ENCODE peak calls at places on chromosome 10, in seven cellular contexts. One of them, this sample, is unnamed.
A peak's percentile ranks its signal among the peaks of the same experiment; 100 is the strongest.

GRCh38 chr10:47181057-47181849 is 118.7 kb upstream of the GDF10 start:
- DNase-seq in RWPE1: no peak
- DNase-seq in hypothalamus: no peak
- DNase-seq in stimulated activated CD4-positive, alpha-beta T cell treated with anti-CD3 and anti-CD28 coated beads, Interleukin-1b, Interleukin-23, amount 100 ng/mL, for 1 hour: no peak
- DNase-seq in activated naive CD4-positive, alpha-beta T cell treated with anti-CD3 and anti-CD28 coated beads, Interleukin-2, amount 10 ng/mL, durations not matched to agents 7 days and 5 days: peak; percentile 32
- DNase-seq in AG08396: no peak
- DNase-seq in fibroblast of the conjunctiva: no peak
- DNase-seq in this sample: no peak

GRCh38 chr10:117365612-117366011 is 9.6 kb downstream of the PDZD8 start:
- DNase-seq in stimulated activated CD4-positive, alpha-beta T cell treated with anti-CD3 and anti-CD28 coated beads, Interleukin-1b, Interleukin-23, amount 100 ng/mL, for 1 hour: no peak
- DNase-seq in AG08396: no peak
- DNase-seq in hypothalamus: no peak
- DNase-seq in activated naive CD4-positive, alpha-beta T cell treated with anti-CD3 and anti-CD28 coated beads, Interleukin-2, amount 10 ng/mL, durations not matched to agents 7 days and 5 days: no peak
- DNase-seq in fibroblast of the conjunctiva: no peak
- DNase-seq in RWPE1: no peak
- DNase-seq in this sample: no peak

GRCh38 chr10:118286051-118286838 is 55.9 kb downstream of the FAM204A start:
- DNase-seq in stimulated activated CD4-positive, alpha-beta T cell treated with anti-CD3 and anti-CD28 coated beads, Interleukin-1b, Interleukin-23, amount 100 ng/mL, for 1 hour: no peak
- DNase-seq in fibroblast of the conjunctiva: no peak
- DNase-seq in hypothalamus: no peak
- DNase-seq in activated naive CD4-positive, alpha-beta T cell treated with anti-CD3 and anti-CD28 coated beads, Interleukin-2, amount 10 ng/mL, durations not matched to agents 7 days and 5 days: no peak
- DNase-seq in AG08396: no peak
- DNase-seq in RWPE1: no peak
- DNase-seq in this sample: no peak

GRCh38 chr10:1382711-1383110 is 326.5 kb downstream of the WDR37 start:
- DNase-seq in activated naive CD4-positive, alpha-beta T cell treated with anti-CD3 and anti-CD28 coated beads, Interleukin-2, amount 10 ng/mL, durations not matched to agents 7 days and 5 days: no peak
- DNase-seq in hypothalamus: no peak
- DNase-seq in RWPE1: no peak
- DNase-seq in stimulated activated CD4-positive, alpha-beta T cell treated with anti-CD3 and anti-CD28 coated beads, Interleukin-1b, Interleukin-23, amount 100 ng/mL, for 1 hour: no peak
- DNase-seq in AG08396: no peak
- DNase-seq in fibroblast of the conjunctiva: no peak
- DNase-seq in this sample: no peak

GRCh38 chr10:132264966-132265877 is 42.5 kb downstream of the STK32C start:
- DNase-seq in stimulated activated CD4-positive, alpha-beta T cell treated with anti-CD3 and anti-CD28 coated beads, Interleukin-1b, Interleukin-23, amount 100 ng/mL, for 1 hour: no peak
- DNase-seq in AG08396: peak; percentile 43
- DNase-seq in activated naive CD4-positive, alpha-beta T cell treated with anti-CD3 and anti-CD28 coated beads, Interleukin-2, amount 10 ng/mL, durations not matched to agents 7 days and 5 days: no peak
- DNase-seq in RWPE1: no peak
- DNase-seq in fibroblast of the conjunctiva: no peak
- DNase-seq in hypothalamus: no peak
- DNase-seq in this sample: no peak

GRCh38 chr10:87092356-87092860 is 2.2 kb downstream of the GLUD1 start:
- DNase-seq in fibroblast of the conjunctiva: peak; percentile 55
- DNase-seq in activated naive CD4-positive, alpha-beta T cell treated with anti-CD3 and anti-CD28 coated beads, Interleukin-2, amount 10 ng/mL, durations not matched to agents 7 days and 5 days: no peak
- DNase-seq in RWPE1: no peak
- DNase-seq in stimulated activated CD4-positive, alpha-beta T cell treated with anti-CD3 and anti-CD28 coated beads, Interleukin-1b, Interleukin-23, amount 100 ng/mL, for 1 hour: no peak
- DNase-seq in AG08396: peak; percentile 35
- DNase-seq in hypothalamus: no peak
- DNase-seq in this sample: no peak

GRCh38 chr10:29932991-29933390 is 126.4 kb downstream of the JCAD start:
- DNase-seq in RWPE1: no peak
- DNase-seq in hypothalamus: no peak
- DNase-seq in AG08396: no peak
- DNase-seq in fibroblast of the conjunctiva: no peak
- DNase-seq in stimulated activated CD4-positive, alpha-beta T cell treated with anti-CD3 and anti-CD28 coated beads, Interleukin-1b, Interleukin-23, amount 100 ng/mL, for 1 hour: no peak
- DNase-seq in activated naive CD4-positive, alpha-beta T cell treated with anti-CD3 and anti-CD28 coated beads, Interleukin-2, amount 10 ng/mL, durations not matched to agents 7 days and 5 days: no peak
- DNase-seq in this sample: no peak

GRCh38 chr10:97422921-97423420 is 3.0 kb upstream of the PGAM1 start:
- DNase-seq in stimulated activated CD4-positive, alpha-beta T cell treated with anti-CD3 and anti-CD28 coated beads, Interleukin-1b, Interleukin-23, amount 100 ng/mL, for 1 hour: no peak
- DNase-seq in AG08396: peak; percentile 50
- DNase-seq in activated naive CD4-positive, alpha-beta T cell treated with anti-CD3 and anti-CD28 coated beads, Interleukin-2, amount 10 ng/mL, durations not matched to agents 7 days and 5 days: no peak
- DNase-seq in RWPE1: peak; percentile 44
- DNase-seq in fibroblast of the conjunctiva: peak; percentile 34
- DNase-seq in hypothalamus: no peak
- DNase-seq in this sample: no peak

GRCh38 chr10:50254479-50254878 is 3.2 kb upstream of the ASAH2 start:
- DNase-seq in RWPE1: no peak
- DNase-seq in stimulated activated CD4-positive, alpha-beta T cell treated with anti-CD3 and anti-CD28 coated beads, Interleukin-1b, Interleukin-23, amount 100 ng/mL, for 1 hour: no peak
- DNase-seq in hypothalamus: no peak
- DNase-seq in AG08396: no peak
- DNase-seq in fibroblast of the conjunctiva: no peak
- DNase-seq in activated naive CD4-positive, alpha-beta T cell treated with anti-CD3 and anti-CD28 coated beads, Interleukin-2, amount 10 ng/mL, durations not matched to agents 7 days and 5 days: no peak
- DNase-seq in this sample: no peak

GRCh38 chr10:123117644-123118409 is 17.9 kb upstream of the HMX3 start:
- DNase-seq in stimulated activated CD4-positive, alpha-beta T cell treated with anti-CD3 and anti-CD28 coated beads, Interleukin-1b, Interleukin-23, amount 100 ng/mL, for 1 hour: no peak
- DNase-seq in AG08396: no peak
- DNase-seq in hypothalamus: no peak
- DNase-seq in fibroblast of the conjunctiva: no peak
- DNase-seq in activated naive CD4-positive, alpha-beta T cell treated with anti-CD3 and anti-CD28 coated beads, Interleukin-2, amount 10 ng/mL, durations not matched to agents 7 days and 5 days: no peak
- DNase-seq in RWPE1: no peak
- DNase-seq in this sample: no peak

GRCh38 chr10:68153473-68154210 is 44.4 kb downstream of the MYPN start:
- DNase-seq in activated naive CD4-positive, alpha-beta T cell treated with anti-CD3 and anti-CD28 coated beads, Interleukin-2, amount 10 ng/mL, durations not matched to agents 7 days and 5 days: no peak
- DNase-seq in AG08396: peak; percentile 84
- DNase-seq in stimulated activated CD4-positive, alpha-beta T cell treated with anti-CD3 and anti-CD28 coated beads, Interleukin-1b, Interleukin-23, amount 100 ng/mL, for 1 hour: no peak
- DNase-seq in fibroblast of the conjunctiva: peak; percentile 84
- DNase-seq in hypothalamus: no peak
- DNase-seq in RWPE1: peak; percentile 98
- DNase-seq in this sample: peak; percentile 15

GRCh38 chr10:73131295-73131694 is 21.0 kb downstream of the NUDT13 start:
- DNase-seq in RWPE1: peak; percentile 44
- DNase-seq in stimulated activated CD4-positive, alpha-beta T cell treated with anti-CD3 and anti-CD28 coated beads, Interleukin-1b, Interleukin-23, amount 100 ng/mL, for 1 hour: no peak
- DNase-seq in AG08396: no peak
- DNase-seq in fibroblast of the conjunctiva: no peak
- DNase-seq in hypothalamus: no peak
- DNase-seq in activated naive CD4-positive, alpha-beta T cell treated with anti-CD3 and anti-CD28 coated beads, Interleukin-2, amount 10 ng/mL, durations not matched to agents 7 days and 5 days: no peak
- DNase-seq in this sample: no peak

GRCh38 chr10:50385610-50386009 is 134.3 kb upstream of the ASAH2 start:
- DNase-seq in AG08396: no peak
- DNase-seq in hypothalamus: no peak
- DNase-seq in fibroblast of the conjunctiva: no peak
- DNase-seq in activated naive CD4-positive, alpha-beta T cell treated with anti-CD3 and anti-CD28 coated beads, Interleukin-2, amount 10 ng/mL, durations not matched to agents 7 days and 5 days: no peak
- DNase-seq in RWPE1: no peak
- DNase-seq in stimulated activated CD4-positive, alpha-beta T cell treated with anti-CD3 and anti-CD28 coated beads, Interleukin-1b, Interleukin-23, amount 100 ng/mL, for 1 hour: no peak
- DNase-seq in this sample: no peak

GRCh38 chr10:97816609-97817008 is 33.0 kb upstream of the GOLGA7B start:
- DNase-seq in activated naive CD4-positive, alpha-beta T cell treated with anti-CD3 and anti-CD28 coated beads, Interleukin-2, amount 10 ng/mL, durations not matched to agents 7 days and 5 days: no peak
- DNase-seq in AG08396: no peak
- DNase-seq in RWPE1: no peak
- DNase-seq in fibroblast of the conjunctiva: no peak
- DNase-seq in stimulated activated CD4-positive, alpha-beta T cell treated with anti-CD3 and anti-CD28 coated beads, Interleukin-1b, Interleukin-23, amount 100 ng/mL, for 1 hour: no peak
- DNase-seq in hypothalamus: no peak
- DNase-seq in this sample: no peak

GRCh38 chr10:125023269-125023668 is 81.3 kb downstream of the ZRANB1 start:
- DNase-seq in fibroblast of the conjunctiva: no peak
- DNase-seq in AG08396: no peak
- DNase-seq in activated naive CD4-positive, alpha-beta T cell treated with anti-CD3 and anti-CD28 coated beads, Interleukin-2, amount 10 ng/mL, durations not matched to agents 7 days and 5 days: no peak
- DNase-seq in hypothalamus: no peak
- DNase-seq in stimulated activated CD4-positive, alpha-beta T cell treated with anti-CD3 and anti-CD28 coated beads, Interleukin-1b, Interleukin-23, amount 100 ng/mL, for 1 hour: no peak
- DNase-seq in RWPE1: no peak
- DNase-seq in this sample: no peak

GRCh38 chr10:69866688-69867461 is 65.2 kb downstream of the COL13A1 start:
- DNase-seq in RWPE1: no peak
- DNase-seq in stimulated activated CD4-positive, alpha-beta T cell treated with anti-CD3 and anti-CD28 coated beads, Interleukin-1b, Interleukin-23, amount 100 ng/mL, for 1 hour: no peak
- DNase-seq in fibroblast of the conjunctiva: peak; percentile 55
- DNase-seq in AG08396: peak; percentile 74
- DNase-seq in activated naive CD4-positive, alpha-beta T cell treated with anti-CD3 and anti-CD28 coated beads, Interleukin-2, amount 10 ng/mL, durations not matched to agents 7 days and 5 days: no peak
- DNase-seq in hypothalamus: no peak
- DNase-seq in this sample: no peak

GRCh38 chr10:112052176-112052575 is 131.4 kb downstream of the GPAM start:
- DNase-seq in hypothalamus: no peak
- DNase-seq in fibroblast of the conjunctiva: no peak
- DNase-seq in stimulated activated CD4-positive, alpha-beta T cell treated with anti-CD3 and anti-CD28 coated beads, Interleukin-1b, Interleukin-23, amount 100 ng/mL, for 1 hour: no peak
- DNase-seq in RWPE1: no peak
- DNase-seq in activated naive CD4-positive, alpha-beta T cell treated with anti-CD3 and anti-CD28 coated beads, Interleukin-2, amount 10 ng/mL, durations not matched to agents 7 days and 5 days: no peak
- DNase-seq in AG08396: no peak
- DNase-seq in this sample: no peak

GRCh38 chr10:47337243-47337642 is 10.9 kb upstream of the RBP3 start:
- DNase-seq in RWPE1: no peak
- DNase-seq in stimulated activated CD4-positive, alpha-beta T cell treated with anti-CD3 and anti-CD28 coated beads, Interleukin-1b, Interleukin-23, amount 100 ng/mL, for 1 hour: no peak
- DNase-seq in fibroblast of the conjunctiva: no peak
- DNase-seq in activated naive CD4-positive, alpha-beta T cell treated with anti-CD3 and anti-CD28 coated beads, Interleukin-2, amount 10 ng/mL, durations not matched to agents 7 days and 5 days: no peak
- DNase-seq in hypothalamus: no peak
- DNase-seq in AG08396: no peak
- DNase-seq in this sample: no peak

GRCh38 chr10:13922591-13922990 is 335.8 kb downstream of the PRPF18 start:
- DNase-seq in activated naive CD4-positive, alpha-beta T cell treated with anti-CD3 and anti-CD28 coated beads, Interleukin-2, amount 10 ng/mL, durations not matched to agents 7 days and 5 days: no peak
- DNase-seq in hypothalamus: no peak
- DNase-seq in RWPE1: no peak
- DNase-seq in AG08396: no peak
- DNase-seq in stimulated activated CD4-positive, alpha-beta T cell treated with anti-CD3 and anti-CD28 coated beads, Interleukin-1b, Interleukin-23, amount 100 ng/mL, for 1 hour: no peak
- DNase-seq in fibroblast of the conjunctiva: no peak
- DNase-seq in this sample: no peak

GRCh38 chr10:124632064-124632531 is 112.1 kb downstream of the FAM53B start:
- DNase-seq in AG08396: no peak
- DNase-seq in stimulated activated CD4-positive, alpha-beta T cell treated with anti-CD3 and anti-CD28 coated beads, Interleukin-1b, Interleukin-23, amount 100 ng/mL, for 1 hour: no peak
- DNase-seq in activated naive CD4-positive, alpha-beta T cell treated with anti-CD3 and anti-CD28 coated beads, Interleukin-2, amount 10 ng/mL, durations not matched to agents 7 days and 5 days: peak; percentile 59
- DNase-seq in hypothalamus: no peak
- DNase-seq in fibroblast of the conjunctiva: no peak
- DNase-seq in RWPE1: no peak
- DNase-seq in this sample: no peak

GRCh38 chr10:124602121-124602561 is 140.5 kb downstream of the LHPP start:
- DNase-seq in stimulated activated CD4-positive, alpha-beta T cell treated with anti-CD3 and anti-CD28 coated beads, Interleukin-1b, Interleukin-23, amount 100 ng/mL, for 1 hour: no peak
- DNase-seq in hypothalamus: no peak
- DNase-seq in activated naive CD4-positive, alpha-beta T cell treated with anti-CD3 and anti-CD28 coated beads, Interleukin-2, amount 10 ng/mL, durations not matched to agents 7 days and 5 days: no peak
- DNase-seq in RWPE1: no peak
- DNase-seq in AG08396: no peak
- DNase-seq in fibroblast of the conjunctiva: no peak
- DNase-seq in this sample: no peak

GRCh38 chr10:99085358-99085757 is 150.3 kb downstream of the HPSE2 start:
- DNase-seq in activated naive CD4-positive, alpha-beta T cell treated with anti-CD3 and anti-CD28 coated beads, Interleukin-2, amount 10 ng/mL, durations not matched to agents 7 days and 5 days: no peak
- DNase-seq in AG08396: no peak
- DNase-seq in hypothalamus: no peak
- DNase-seq in fibroblast of the conjunctiva: no peak
- DNase-seq in RWPE1: no peak
- DNase-seq in stimulated activated CD4-positive, alpha-beta T cell treated with anti-CD3 and anti-CD28 coated beads, Interleukin-1b, Interleukin-23, amount 100 ng/mL, for 1 hour: no peak
- DNase-seq in this sample: no peak

GRCh38 chr10:133059093-133059470 is 28.6 kb upstream of the ADGRA1 start:
- DNase-seq in AG08396: no peak
- DNase-seq in fibroblast of the conjunctiva: no peak
- DNase-seq in activated naive CD4-positive, alpha-beta T cell treated with anti-CD3 and anti-CD28 coated beads, Interleukin-2, amount 10 ng/mL, durations not matched to agents 7 days and 5 days: no peak
- DNase-seq in stimulated activated CD4-positive, alpha-beta T cell treated with anti-CD3 and anti-CD28 coated beads, Interleukin-1b, Interleukin-23, amount 100 ng/mL, for 1 hour: no peak
- DNase-seq in RWPE1: no peak
- DNase-seq in hypothalamus: no peak
- DNase-seq in this sample: no peak

GRCh38 chr10:75019360-75019759 is 92.1 kb upstream of the SAMD8 start:
- DNase-seq in activated naive CD4-positive, alpha-beta T cell treated with anti-CD3 and anti-CD28 coated beads, Interleukin-2, amount 10 ng/mL, durations not matched to agents 7 days and 5 days: no peak
- DNase-seq in stimulated activated CD4-positive, alpha-beta T cell treated with anti-CD3 and anti-CD28 coated beads, Interleukin-1b, Interleukin-23, amount 100 ng/mL, for 1 hour: no peak
- DNase-seq in RWPE1: peak; percentile 36
- DNase-seq in hypothalamus: no peak
- DNase-seq in AG08396: no peak
- DNase-seq in fibroblast of the conjunctiva: peak; percentile 16
- DNase-seq in this sample: no peak

GRCh38 chr10:15123749-15124184 is 26.6 kb downstream of the RPP38 start:
- DNase-seq in stimulated activated CD4-positive, alpha-beta T cell treated with anti-CD3 and anti-CD28 coated beads, Interleukin-1b, Interleukin-23, amount 100 ng/mL, for 1 hour: no peak
- DNase-seq in RWPE1: peak; percentile 66
- DNase-seq in hypothalamus: no peak
- DNase-seq in AG08396: no peak
- DNase-seq in fibroblast of the conjunctiva: no peak
- DNase-seq in activated naive CD4-positive, alpha-beta T cell treated with anti-CD3 and anti-CD28 coated beads, Interleukin-2, amount 10 ng/mL, durations not matched to agents 7 days and 5 days: no peak
- DNase-seq in this sample: no peak

GRCh38 chr10:1154531-1154930 is 98.3 kb downstream of the WDR37 start:
- DNase-seq in AG08396: no peak
- DNase-seq in activated naive CD4-positive, alpha-beta T cell treated with anti-CD3 and anti-CD28 coated beads, Interleukin-2, amount 10 ng/mL, durations not matched to agents 7 days and 5 days: no peak
- DNase-seq in hypothalamus: no peak
- DNase-seq in stimulated activated CD4-positive, alpha-beta T cell treated with anti-CD3 and anti-CD28 coated beads, Interleukin-1b, Interleukin-23, amount 100 ng/mL, for 1 hour: no peak
- DNase-seq in fibroblast of the conjunctiva: no peak
- DNase-seq in RWPE1: no peak
- DNase-seq in this sample: no peak

GRCh38 chr10:71213127-71213616 is 802 bp downstream of the UNC5B start:
- DNase-seq in stimulated activated CD4-positive, alpha-beta T cell treated with anti-CD3 and anti-CD28 coated beads, Interleukin-1b, Interleukin-23, amount 100 ng/mL, for 1 hour: no peak
- DNase-seq in fibroblast of the conjunctiva: peak; percentile 39
- DNase-seq in hypothalamus: no peak
- DNase-seq in RWPE1: peak; percentile 85
- DNase-seq in activated naive CD4-positive, alpha-beta T cell treated with anti-CD3 and anti-CD28 coated beads, Interleukin-2, amount 10 ng/mL, durations not matched to agents 7 days and 5 days: peak; percentile 58
- DNase-seq in AG08396: peak; percentile 59
- DNase-seq in this sample: peak; percentile 63

GRCh38 chr10:122168598-122168997 is 102.5 kb upstream of the BTBD16 start:
- DNase-seq in RWPE1: no peak
- DNase-seq in fibroblast of the conjunctiva: no peak
- DNase-seq in activated naive CD4-positive, alpha-beta T cell treated with anti-CD3 and anti-CD28 coated beads, Interleukin-2, amount 10 ng/mL, durations not matched to agents 7 days and 5 days: no peak
- DNase-seq in AG08396: peak; percentile 39
- DNase-seq in stimulated activated CD4-positive, alpha-beta T cell treated with anti-CD3 and anti-CD28 coated beads, Interleukin-1b, Interleukin-23, amount 100 ng/mL, for 1 hour: no peak
- DNase-seq in hypothalamus: no peak
- DNase-seq in this sample: no peak

GRCh38 chr10:103739039-103739764 is 116.2 kb downstream of the SH3PXD2A start:
- DNase-seq in fibroblast of the conjunctiva: peak; percentile 52
- DNase-seq in stimulated activated CD4-positive, alpha-beta T cell treated with anti-CD3 and anti-CD28 coated beads, Interleukin-1b, Interleukin-23, amount 100 ng/mL, for 1 hour: no peak
- DNase-seq in activated naive CD4-positive, alpha-beta T cell treated with anti-CD3 and anti-CD28 coated beads, Interleukin-2, amount 10 ng/mL, durations not matched to agents 7 days and 5 days: no peak
- DNase-seq in hypothalamus: no peak
- DNase-seq in AG08396: peak; percentile 81
- DNase-seq in RWPE1: peak; percentile 62
- DNase-seq in this sample: no peak

GRCh38 chr10:43461950-43462349 is 25.0 kb downstream of the ZNF487 start:
- DNase-seq in hypothalamus: no peak
- DNase-seq in activated naive CD4-positive, alpha-beta T cell treated with anti-CD3 and anti-CD28 coated beads, Interleukin-2, amount 10 ng/mL, durations not matched to agents 7 days and 5 days: peak; percentile 33
- DNase-seq in AG08396: peak; percentile 72
- DNase-seq in RWPE1: peak; percentile 46
- DNase-seq in fibroblast of the conjunctiva: peak; percentile 85
- DNase-seq in stimulated activated CD4-positive, alpha-beta T cell treated with anti-CD3 and anti-CD28 coated beads, Interleukin-1b, Interleukin-23, amount 100 ng/mL, for 1 hour: no peak
- DNase-seq in this sample: peak; percentile 59

GRCh38 chr10:76209135-76209534 is 777.7 kb downstream of the LRMDA start:
- DNase-seq in hypothalamus: no peak
- DNase-seq in AG08396: peak; percentile 13
- DNase-seq in RWPE1: no peak
- DNase-seq in stimulated activated CD4-positive, alpha-beta T cell treated with anti-CD3 and anti-CD28 coated beads, Interleukin-1b, Interleukin-23, amount 100 ng/mL, for 1 hour: no peak
- DNase-seq in activated naive CD4-positive, alpha-beta T cell treated with anti-CD3 and anti-CD28 coated beads, Interleukin-2, amount 10 ng/mL, durations not matched to agents 7 days and 5 days: no peak
- DNase-seq in fibroblast of the conjunctiva: no peak
- DNase-seq in this sample: no peak

GRCh38 chr10:122164815-122165491 is 106.1 kb upstream of the BTBD16 start:
- DNase-seq in fibroblast of the conjunctiva: no peak
- DNase-seq in hypothalamus: no peak
- DNase-seq in AG08396: no peak
- DNase-seq in stimulated activated CD4-positive, alpha-beta T cell treated with anti-CD3 and anti-CD28 coated beads, Interleukin-1b, Interleukin-23, amount 100 ng/mL, for 1 hour: no peak
- DNase-seq in activated naive CD4-positive, alpha-beta T cell treated with anti-CD3 and anti-CD28 coated beads, Interleukin-2, amount 10 ng/mL, durations not matched to agents 7 days and 5 days: no peak
- DNase-seq in RWPE1: no peak
- DNase-seq in this sample: no peak

GRCh38 chr10:1036341-1036791 is 10.7 kb upstream of the IDI2 start:
- DNase-seq in stimulated activated CD4-positive, alpha-beta T cell treated with anti-CD3 and anti-CD28 coated beads, Interleukin-1b, Interleukin-23, amount 100 ng/mL, for 1 hour: no peak
- DNase-seq in AG08396: peak; percentile 24
- DNase-seq in activated naive CD4-positive, alpha-beta T cell treated with anti-CD3 and anti-CD28 coated beads, Interleukin-2, amount 10 ng/mL, durations not matched to agents 7 days and 5 days: no peak
- DNase-seq in hypothalamus: no peak
- DNase-seq in RWPE1: peak; percentile 89
- DNase-seq in fibroblast of the conjunctiva: no peak
- DNase-seq in this sample: no peak

GRCh38 chr10:119415536-119416527 is 126.7 kb downstream of the RGS10 start:
- DNase-seq in stimulated activated CD4-positive, alpha-beta T cell treated with anti-CD3 and anti-CD28 coated beads, Interleukin-1b, Interleukin-23, amount 100 ng/mL, for 1 hour: no peak
- DNase-seq in hypothalamus: no peak
- DNase-seq in AG08396: no peak
- DNase-seq in fibroblast of the conjunctiva: no peak
- DNase-seq in RWPE1: no peak
- DNase-seq in activated naive CD4-positive, alpha-beta T cell treated with anti-CD3 and anti-CD28 coated beads, Interleukin-2, amount 10 ng/mL, durations not matched to agents 7 days and 5 days: no peak
- DNase-seq in this sample: no peak

GRCh38 chr10:33716461-33717267 is 382.2 kb upstream of the NRP1 start:
- DNase-seq in hypothalamus: no peak
- DNase-seq in activated naive CD4-positive, alpha-beta T cell treated with anti-CD3 and anti-CD28 coated beads, Interleukin-2, amount 10 ng/mL, durations not matched to agents 7 days and 5 days: no peak
- DNase-seq in fibroblast of the conjunctiva: no peak
- DNase-seq in RWPE1: no peak
- DNase-seq in stimulated activated CD4-positive, alpha-beta T cell treated with anti-CD3 and anti-CD28 coated beads, Interleukin-1b, Interleukin-23, amount 100 ng/mL, for 1 hour: no peak
- DNase-seq in AG08396: no peak
- DNase-seq in this sample: no peak

GRCh38 chr10:10010397-10010796 is 1007.3 kb upstream of the CELF2 start:
- DNase-seq in activated naive CD4-positive, alpha-beta T cell treated with anti-CD3 and anti-CD28 coated beads, Interleukin-2, amount 10 ng/mL, durations not matched to agents 7 days and 5 days: no peak
- DNase-seq in RWPE1: no peak
- DNase-seq in fibroblast of the conjunctiva: no peak
- DNase-seq in hypothalamus: no peak
- DNase-seq in stimulated activated CD4-positive, alpha-beta T cell treated with anti-CD3 and anti-CD28 coated beads, Interleukin-1b, Interleukin-23, amount 100 ng/mL, for 1 hour: no peak
- DNase-seq in AG08396: no peak
- DNase-seq in this sample: no peak